ENCODE peak calls at places on chromosomes 2 and 18, in five cellular contexts. G is right lobe of liver, C is fibroblast of pulmonary artery, Z is nephron progenitor cell, S is mesothelial cell of epicardium. E is an unnamed sample.

GRCh38 chr2:211132586-211132985 is 576.2 kb downstream of the CPS1 start:
- DNase-seq in Z (no peak), S (no peak), C (peak), G (no peak), E (no peak)

GRCh38 chr2:207765960-207766582 is 3.6 kb downstream of the FZD5 start:
- DNase-seq in G (no peak), S (no peak), C (no peak), Z (no peak), E (no peak)

GRCh38 chr2:70580352-70580751 is 26.7 kb upstream of the TGFA start:
- DNase-seq in C (no peak), S (no peak), G (no peak), Z (no peak), E (no peak)

GRCh38 chr18:72140007-72140406 is 404.1 kb downstream of the CBLN2 start:
- DNase-seq in Z (no peak), G (no peak), C (no peak), S (no peak), E (no peak)

GRCh38 chr2:136117909-136118818 is at the start of gene CXCR4:
- DNase-seq in Z (peak), C (peak), G (peak), S (peak), E (peak)

GRCh38 chr2:191013617-191013875 is 425 bp downstream of the STAT1 start:
- DNase-seq in G (no peak), Z (no peak), C (no peak), S (no peak), E (no peak)

GRCh38 chr2:216799873-216800421 is 59.9 kb downstream of the TNP1 start:
- DNase-seq in G (no peak), C (no peak), Z (no peak), S (no peak), E (no peak)

GRCh38 chr2:1856922-1857321 is 112.6 kb upstream of the PXDN start:
- DNase-seq in S (no peak), Z (no peak), G (no peak), C (peak), E (peak)

GRCh38 chr2:31962757-31963361 is 47.9 kb downstream of the MEMO1 start:
- DNase-seq in Z (no peak), G (no peak), S (no peak), C (no peak), E (no peak)

GRCh38 chr2:26590439-26590838 is 50.7 kb downstream of the CIB4 start:
- DNase-seq in G (no peak), S (no peak), Z (no peak), C (no peak), E (peak)

GRCh38 chr2:205556357-205556756 is 125.9 kb upstream of the NRP2 start:
- DNase-seq in S (no peak), Z (no peak), C (no peak), G (no peak), E (no peak)

GRCh38 chr2:128573531-128573930 is 254.9 kb upstream of the HS6ST1 start:
- DNase-seq in G (no peak), Z (no peak), C (no peak), S (no peak), E (no peak)

GRCh38 chr2:48313036-48313877 is 216.7 kb upstream of the STON1 start:
- DNase-seq in Z (no peak), G (no peak), S (no peak), C (no peak), E (no peak)

GRCh38 chr18:75779910-75780309 is 352.4 kb upstream of the SMIM21 start:
- DNase-seq in C (no peak), S (no peak), G (no peak), Z (no peak), E (no peak)

GRCh38 chr2:1609706-1610485 is 134.4 kb downstream of the PXDN start:
- DNase-seq in G (peak), S (no peak), Z (no peak), C (no peak), E (no peak)

GRCh38 chr2:76008001-76008702 is 297.4 kb upstream of the GCFC2 start:
- DNase-seq in S (no peak), G (no peak), Z (no peak), C (no peak), E (no peak)

GRCh38 chr2:241083091-241083415 is 19.0 kb downstream of the MTERF4 start:
- DNase-seq in S (no peak), Z (no peak), C (no peak), G (no peak), E (no peak)

GRCh38 chr2:115874427-115874826 is 1432.0 kb downstream of the DPP10 start:
- DNase-seq in Z (no peak), G (no peak), S (no peak), C (no peak), E (no peak)

GRCh38 chr18:79927597-79928562 is 23.6 kb downstream of the SLC66A2 start:
- DNase-seq in S (no peak), C (no peak), Z (no peak), G (peak), E (peak)

GRCh38 chr2:5794012-5794411 is 101.8 kb downstream of the SOX11 start:
- DNase-seq in C (no peak), S (no peak), Z (no peak), G (no peak), E (no peak)

GRCh38 chr2:222413295-222413911 is 10.9 kb upstream of the SGPP2 start:
- DNase-seq in G (no peak), C (no peak), Z (no peak), S (no peak), E (no peak)

GRCh38 chr2:205613970-205614559 is 68.2 kb upstream of the NRP2 start:
- DNase-seq in C (no peak), G (no peak), Z (no peak), S (no peak), E (no peak)

GRCh38 chr2:64329848-64330247 is 124.1 kb upstream of the LGALSL start:
- DNase-seq in C (peak), Z (no peak), G (no peak), S (no peak), E (no peak)

GRCh38 chr2:100886054-100886453 is 66.1 kb downstream of the NPAS2 start:
- DNase-seq in S (no peak), Z (no peak), C (no peak), G (no peak), E (no peak)

GRCh38 chr2:38376346-38376682 is 759 bp downstream of the ATL2 start:
- DNase-seq in Z (no peak), G (no peak), C (peak), S (peak), E (no peak)

GRCh38 chr2:27086722-27087446 is at the start of gene KHK:
- DNase-seq in Z (peak), G (peak), S (peak), C (no peak), E (no peak)

GRCh38 chr2:71190959-71191943 is 35.7 kb downstream of the PAIP2B start:
- DNase-seq in S (no peak), Z (no peak), C (peak), G (no peak), E (no peak)

GRCh38 chr2:207777124-207777523 is 7.4 kb upstream of the FZD5 start:
- DNase-seq in Z (no peak), C (no peak), S (no peak), G (no peak), E (no peak)

GRCh38 chr18:58499527-58499926 is 129.4 kb downstream of the ALPK2 start:
- DNase-seq in G (no peak), Z (no peak), S (no peak), C (no peak), E (no peak)

GRCh38 chr2:105442056-105442455 is 43.2 kb upstream of the FHL2 start:
- DNase-seq in Z (no peak), C (no peak), S (no peak), G (no peak), E (no peak)

GRCh38 chr2:44325897-44326296 is 35.4 kb downstream of the PREPL start:
- DNase-seq in Z (no peak), S (no peak), G (no peak), C (no peak), E (no peak)

GRCh38 chr2:44244135-44244871 is 31.0 kb upstream of the SLC3A1 start:
- DNase-seq in G (peak), Z (peak), S (peak), C (peak), E (peak)

GRCh38 chr2:97659256-97660043 is 4.4 kb downstream of the ACTR1B start:
- DNase-seq in S (no peak), Z (no peak), C (no peak), G (no peak), E (no peak)

GRCh38 chr18:51724790-51725721 is 527.6 kb upstream of the MEX3C start:
- DNase-seq in S (no peak), G (no peak), Z (no peak), C (peak), E (no peak)

GRCh38 chr18:9711361-9712129 is 3.4 kb downstream of the RAB31 start:
- DNase-seq in S (no peak), G (no peak), Z (no peak), C (no peak), E (peak)

GRCh38 chr2:218882866-218883366 is 2.3 kb downstream of the WNT10A start:
- DNase-seq in G (no peak), Z (no peak), S (no peak), C (no peak), E (no peak)

GRCh38 chr18:2948038-2948437 is 64.9 kb downstream of the LPIN2 start:
- DNase-seq in G (no peak), C (peak), Z (no peak), S (no peak), E (no peak)

GRCh38 chr2:105669384-105669891 is 75.3 kb upstream of the NCK2 start:
- DNase-seq in S (no peak), Z (no peak), G (no peak), C (no peak), E (no peak)

DNA sequence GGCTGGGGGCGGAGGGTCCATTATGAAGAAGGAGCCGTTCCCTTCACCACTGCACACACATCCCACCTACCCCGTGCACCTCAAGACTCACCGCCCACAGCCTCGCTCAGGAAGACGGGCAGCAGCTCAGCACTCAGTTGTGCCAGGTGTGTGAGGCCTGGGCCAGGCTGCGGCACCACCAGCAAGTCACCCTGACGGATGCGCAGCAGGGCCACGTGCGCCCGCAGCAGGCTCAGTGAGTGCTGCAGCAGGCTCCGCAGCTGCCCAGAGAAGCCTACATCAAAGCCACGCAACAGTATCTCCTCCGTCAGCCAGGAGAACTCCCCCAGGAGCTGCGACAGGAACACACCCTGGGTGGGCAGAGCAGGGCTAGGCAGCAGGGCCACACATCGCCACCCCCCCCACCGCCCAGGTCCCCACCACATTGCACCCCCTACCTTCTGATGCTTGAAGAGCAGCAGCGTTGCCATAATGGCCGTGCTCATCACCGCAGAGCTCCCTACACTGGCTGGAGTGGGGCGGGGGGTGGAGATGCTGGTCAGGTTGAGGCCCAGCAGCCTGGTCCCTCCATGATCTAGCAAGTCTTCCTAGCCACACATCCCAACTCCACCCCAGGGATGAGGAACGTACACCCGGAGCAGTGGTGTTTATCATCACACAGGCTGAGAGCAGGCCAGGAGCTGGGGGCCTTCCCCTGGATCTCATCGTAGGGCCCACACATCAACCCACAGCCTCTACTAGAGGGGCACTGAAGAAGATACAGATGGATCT is 10.2 kb downstream of the GPAT2 start:
- DNase-seq in Z (no peak), C (no peak), G (no peak), S (no peak), E (no peak)
- TF ChIP-seq CTCF in Z (no peak), C (no peak), G (no peak), S (no peak), E (no peak)

GRCh38 chr2:140891614-140892212 is 1239.1 kb downstream of the LRP1B start:
- DNase-seq in G (no peak), Z (no peak), S (no peak), C (no peak), E (no peak)
- TF ChIP-seq CTCF in G (peak), Z (peak), S (no peak), C (peak), E (no peak)

DNA sequence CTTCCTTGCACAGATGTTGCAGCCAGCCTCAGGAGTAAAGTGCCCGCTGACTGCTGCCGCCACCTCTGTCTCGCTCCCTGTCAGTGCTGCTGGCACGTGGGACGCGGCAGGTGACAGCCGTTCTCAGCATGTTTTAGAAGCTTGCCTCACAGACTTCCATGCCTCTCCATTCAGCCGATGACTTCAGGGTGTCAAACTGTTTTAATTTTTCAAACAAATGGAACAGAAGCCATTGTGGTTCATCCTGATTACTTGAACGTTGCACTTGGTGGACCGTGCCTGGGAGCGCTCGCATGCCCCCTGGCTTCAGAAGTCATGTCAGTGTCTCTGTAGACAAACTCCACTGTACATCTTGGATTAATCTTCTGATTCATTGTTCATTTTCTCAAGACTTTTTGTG is 62.7 kb upstream of the EML6 start:
- DNase-seq in C (no peak), S (no peak), G (no peak), Z (no peak), E (no peak)
- TF ChIP-seq CTCF in C (no peak), S (no peak), G (peak), Z (no peak), E (no peak)

GRCh38 chr2:60351802-60352201 is 201.7 kb downstream of the BCL11A start:
- DNase-seq in Z (no peak), G (no peak), S (no peak), C (no peak), E (peak)

GRCh38 chr2:60352491-60353405 is 200.7 kb downstream of the BCL11A start:
- DNase-seq in Z (no peak), C (no peak), S (no peak), G (no peak), E (peak)

GRCh38 chr2:60353863-60354262 is 199.6 kb downstream of the BCL11A start:
- DNase-seq in S (no peak), Z (no peak), G (no peak), C (no peak), E (no peak)

GRCh38 chr2:60354713-60355112 is 198.7 kb downstream of the BCL11A start:
- DNase-seq in Z (no peak), S (no peak), G (no peak), C (no peak), E (no peak)

GRCh38 chr2:60353406-60353800 is 200.1 kb downstream of the BCL11A start:
- DNase-seq in S (no peak), C (no peak), G (no peak), Z (peak), E (peak)
- TF ChIP-seq CTCF in S (no peak), C (no peak), G (no peak), Z (no peak), E (no peak)

DNA sequence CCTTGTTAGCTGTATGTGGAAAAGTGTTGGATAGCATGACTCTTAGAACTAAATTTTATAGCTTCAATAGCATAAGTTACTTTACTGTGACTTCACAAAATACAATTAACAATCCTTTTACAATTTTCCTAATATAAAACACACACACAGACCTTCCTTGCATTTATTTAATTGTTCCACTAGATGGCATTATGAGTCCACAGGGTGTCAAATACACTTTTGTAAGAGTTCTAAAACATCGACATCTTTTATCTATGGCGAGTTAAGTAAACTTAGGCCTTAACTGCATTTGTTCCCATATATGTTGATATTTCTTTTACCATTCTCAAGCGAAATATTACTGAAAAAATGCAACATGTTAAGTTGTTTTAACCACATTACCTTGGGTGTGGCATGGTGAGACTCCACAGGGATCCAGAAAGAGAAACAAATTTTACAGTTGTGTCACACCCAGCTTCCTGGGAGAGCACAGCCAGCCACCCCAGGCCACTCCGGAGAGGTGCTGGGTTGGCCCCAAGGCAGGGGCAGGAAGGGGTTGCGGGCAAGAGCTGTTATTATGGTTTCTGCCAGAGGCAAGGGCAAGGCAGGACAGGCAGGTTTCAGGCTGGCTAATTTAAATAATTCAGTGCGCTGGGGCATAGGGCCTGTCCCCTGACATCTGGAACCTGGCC is 312.4 kb upstream of the MC4R start:
- DNase-seq in G (peak), C (peak), Z (no peak), S (no peak), E (no peak)
- TF ChIP-seq CTCF in G (peak), C (peak), Z (peak), S (peak), E (peak)

E was measured in Peyer's patch.